ENCODE peak calls at places on chromosomes 3 and 15, in four cellular contexts. B, Z, C and A are unnamed samples.

GRCh38 chr3:10437995-10438901 is 67.1 kb downstream of the ATP2B2 start:
- DNase-seq in B (no peak), Z (no peak), C (no peak), A (no peak)

GRCh38 chr3:69216981-69217380 is 94.6 kb upstream of the LMOD3 start:
- DNase-seq in B (no peak), Z (no peak), C (no peak), A (no peak)

GRCh38 chr3:124607163-124607562 is 123.1 kb upstream of the UMPS start:
- DNase-seq in B (no peak), Z (no peak), C (no peak), A (no peak)

GRCh38 chr3:178482981-178483380 is 53.3 kb upstream of the KCNMB2 start:
- DNase-seq in B (no peak), Z (no peak), C (no peak), A (no peak)

GRCh38 chr3:4523710-4524422 is 30.7 kb downstream of the ITPR1 start:
- DNase-seq in B (no peak), Z (no peak), C (no peak), A (no peak)

GRCh38 chr3:197308591-197308990 is 10.2 kb upstream of the DLG1 start:
- DNase-seq in B (no peak), Z (no peak), C (no peak), A (no peak)

GRCh38 chr3:21509706-21510105 is 241.3 kb downstream of the ZNF385D start:
- DNase-seq in B (no peak), Z (no peak), C (no peak), A (no peak)

GRCh38 chr3:61687206-61687605 is 125.8 kb downstream of the PTPRG start:
- DNase-seq in B (no peak), Z (no peak), C (no peak), A (no peak)

GRCh38 chr3:149581248-149581647 is 76.6 kb downstream of the WWTR1 start:
- DNase-seq in B (no peak), Z (no peak), C (no peak), A (no peak)

GRCh38 chr15:64502537-64502936 is 42.2 kb downstream of the ZNF609 start:
- DNase-seq in B (no peak), Z (no peak), C (no peak), A (no peak)

GRCh38 chr3:190432216-190432615 is 17.5 kb downstream of the TMEM207 start:
- DNase-seq in B (no peak), Z (no peak), C (no peak), A (no peak)

GRCh38 chr3:36488077-36488789 is 107.9 kb downstream of the STAC start:
- DNase-seq in B (no peak), Z (no peak), C (no peak), A (no peak)